ENCODE peak calls at places on chromosomes 2 and 18, in seven cellular contexts. Q is GM12865, B is tibial artery, E is cardiac fibroblast, Y is neural crest cell, P is omental fat pad, A is neural progenitor cell. U is an unnamed sample.

GRCh38 chr18:11762429-11762828 is 73.4 kb downstream of the GNAL start:
- DNase-seq in A (no peak), Q (no peak), B (no peak), P (no peak), Y (no peak), E (no peak), U (no peak)

GRCh38 chr2:197873293-197873701 is 68.9 kb downstream of the PLCL1 start:
- DNase-seq in B (no peak), Q (no peak), A (peak), E (peak), Y (no peak), P (no peak), U (no peak)

GRCh38 chr2:46488389-46488788 is 9.0 kb downstream of the TMEM247 start:
- DNase-seq in E (no peak), B (no peak), Q (no peak), P (no peak), Y (no peak), A (no peak), U (no peak)

GRCh38 chr18:34809697-34810096 is 99.6 kb downstream of the DTNA start:
- DNase-seq in A (peak), P (peak), B (peak), E (peak), Q (peak), Y (no peak), U (no peak)

GRCh38 chr2:28294451-28294850 is 98.2 kb upstream of the FOSL2 start:
- DNase-seq in P (no peak), B (no peak), Q (no peak), E (no peak), A (no peak), Y (no peak), U (no peak)

GRCh38 chr18:79540161-79540913 is 139.3 kb upstream of the CTDP1 start:
- DNase-seq in A (no peak), Y (no peak), Q (no peak), E (peak), P (no peak), B (no peak), U (peak)

GRCh38 chr2:197368412-197368811 is 57.8 kb upstream of the ANKRD44 start:
- DNase-seq in B (no peak), E (no peak), P (no peak), A (no peak), Y (no peak), Q (no peak), U (no peak)

GRCh38 chr2:182521453-182522427 is 94.9 kb upstream of the PDE1A start:
- DNase-seq in P (no peak), Q (no peak), A (no peak), Y (no peak), E (no peak), B (no peak), U (no peak)

GRCh38 chr2:88082781-88083180 is 15.2 kb downstream of the SMYD1 start:
- DNase-seq in B (no peak), Q (no peak), P (no peak), Y (no peak), E (no peak), A (no peak), U (no peak)

GRCh38 chr2:10437806-10438205 is 10.3 kb downstream of the ODC1 start:
- DNase-seq in Y (no peak), A (no peak), P (no peak), B (no peak), Q (no peak), E (no peak), U (no peak)

GRCh38 chr2:164620873-164621760 is at the start of gene GRB14:
- DNase-seq in P (no peak), Q (no peak), E (peak), B (no peak), A (peak), Y (peak), U (no peak)

GRCh38 chr2:191434072-191434471 is 188.9 kb downstream of the MYO1B start:
- DNase-seq in E (no peak), A (no peak), Q (peak), P (no peak), Y (no peak), B (no peak), U (no peak)

GRCh38 chr2:177172034-177172880 is 40.3 kb upstream of the HNRNPA3 start:
- DNase-seq in Q (no peak), A (no peak), E (peak), B (no peak), Y (no peak), P (no peak), U (no peak)

GRCh38 chr2:232315049-232315922 is 63.3 kb upstream of the ALPP start:
- DNase-seq in Y (no peak), P (no peak), E (peak), A (no peak), Q (peak), B (peak), U (no peak)

GRCh38 chr18:45839415-45840395 is 14.2 kb downstream of the SIGLEC15 start:
- DNase-seq in Y (no peak), E (peak), A (peak), B (no peak), P (no peak), Q (peak), U (no peak)

GRCh38 chr2:23532311-23533013 is 147.5 kb downstream of the KLHL29 start:
- DNase-seq in E (no peak), B (no peak), Y (no peak), Q (peak), A (no peak), P (no peak), U (no peak)

GRCh38 chr2:42895134-42895795 is 102.9 kb upstream of the HAAO start:
- DNase-seq in Y (no peak), Q (no peak), B (no peak), P (no peak), E (no peak), A (no peak), U (no peak)

GRCh38 chr2:148893906-148894305 is 18.9 kb downstream of the KIF5C start:
- DNase-seq in P (no peak), A (no peak), E (no peak), Y (no peak), B (no peak), Q (no peak), U (no peak)

GRCh38 chr2:85470850-85471800 is 52.6 kb downstream of the SH2D6 start:
- DNase-seq in E (no peak), Q (no peak), A (no peak), P (no peak), Y (no peak), B (no peak), U (no peak)

GRCh38 chr2:105325389-105325963 is 4.1 kb downstream of the TGFBRAP1 start:
- DNase-seq in E (peak), P (no peak), A (peak), Q (no peak), B (no peak), Y (no peak), U (no peak)

GRCh38 chr2:192148620-192149321 is 46.0 kb downstream of the TMEFF2 start:
- DNase-seq in Q (no peak), A (no peak), P (no peak), Y (no peak), E (peak), B (no peak), U (no peak)

DNA sequence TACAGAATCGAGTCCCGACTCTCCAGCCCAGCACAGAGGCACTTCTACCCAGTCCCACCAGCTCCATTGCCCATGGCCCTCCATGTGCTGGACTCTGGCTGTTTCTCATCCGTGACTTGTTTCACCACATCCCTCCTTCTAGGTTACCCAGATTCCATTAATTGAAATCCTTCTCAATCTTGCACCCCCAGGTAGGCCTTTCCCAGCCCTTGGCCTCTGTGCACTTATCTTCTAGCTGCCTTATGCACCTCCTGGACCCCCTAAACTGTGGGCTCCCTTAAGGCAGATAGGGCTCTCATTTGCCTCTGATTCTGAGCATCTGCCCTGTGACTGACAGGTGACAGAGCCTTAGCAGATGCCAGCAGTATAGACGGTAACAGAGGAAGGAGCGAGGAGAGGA is 9.2 kb downstream of the MYCN start:
- DNase-seq in P (no peak), E (no peak), Q (no peak), B (no peak), A (no peak), Y (no peak), U (no peak)
- TF ChIP-seq CTCF in P (no peak), E (no peak), Q (no peak), B (no peak), A (no peak), Y (no peak), U (no peak)

GRCh38 chr2:102461188-102461587 is 11.8 kb upstream of the SLC9A4 start:
- DNase-seq in Q (no peak), P (no peak), E (no peak), Y (no peak), B (no peak), A (no peak), U (no peak)

GRCh38 chr2:102455061-102455670 is 17.9 kb upstream of the SLC9A4 start:
- DNase-seq in Q (no peak), P (no peak), B (no peak), E (no peak), A (no peak), Y (no peak), U (no peak)

GRCh38 chr2:102463160-102463559 is 9.9 kb upstream of the SLC9A4 start:
- DNase-seq in Y (no peak), B (no peak), A (no peak), Q (no peak), P (no peak), E (no peak), U (peak)

DNA sequence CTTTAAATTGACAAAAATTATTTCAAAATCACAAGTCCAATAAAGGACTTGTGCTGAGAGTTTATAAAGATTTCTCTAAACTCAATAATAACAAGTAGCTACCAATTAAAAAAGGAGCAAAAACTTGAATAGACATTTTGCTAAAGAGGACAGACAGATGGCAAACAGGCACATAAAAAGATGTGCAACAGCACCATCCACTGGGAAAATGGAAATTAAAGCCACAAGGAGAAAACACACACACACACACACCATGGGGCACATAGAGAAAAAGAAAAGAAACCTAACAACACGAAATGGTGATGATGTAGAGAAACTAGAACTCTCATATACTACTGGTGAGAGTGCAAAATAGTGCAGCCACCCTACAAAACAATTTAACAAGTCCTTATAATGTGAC is 12.6 kb upstream of the SLC9A4 start:
- DNase-seq in Y (no peak), Q (no peak), B (no peak), A (no peak), P (no peak), E (peak), U (peak)
- TF ChIP-seq CTCF in Y (no peak), Q (no peak), B (no peak), A (no peak), P (no peak), E (no peak), U (no peak)

DNA sequence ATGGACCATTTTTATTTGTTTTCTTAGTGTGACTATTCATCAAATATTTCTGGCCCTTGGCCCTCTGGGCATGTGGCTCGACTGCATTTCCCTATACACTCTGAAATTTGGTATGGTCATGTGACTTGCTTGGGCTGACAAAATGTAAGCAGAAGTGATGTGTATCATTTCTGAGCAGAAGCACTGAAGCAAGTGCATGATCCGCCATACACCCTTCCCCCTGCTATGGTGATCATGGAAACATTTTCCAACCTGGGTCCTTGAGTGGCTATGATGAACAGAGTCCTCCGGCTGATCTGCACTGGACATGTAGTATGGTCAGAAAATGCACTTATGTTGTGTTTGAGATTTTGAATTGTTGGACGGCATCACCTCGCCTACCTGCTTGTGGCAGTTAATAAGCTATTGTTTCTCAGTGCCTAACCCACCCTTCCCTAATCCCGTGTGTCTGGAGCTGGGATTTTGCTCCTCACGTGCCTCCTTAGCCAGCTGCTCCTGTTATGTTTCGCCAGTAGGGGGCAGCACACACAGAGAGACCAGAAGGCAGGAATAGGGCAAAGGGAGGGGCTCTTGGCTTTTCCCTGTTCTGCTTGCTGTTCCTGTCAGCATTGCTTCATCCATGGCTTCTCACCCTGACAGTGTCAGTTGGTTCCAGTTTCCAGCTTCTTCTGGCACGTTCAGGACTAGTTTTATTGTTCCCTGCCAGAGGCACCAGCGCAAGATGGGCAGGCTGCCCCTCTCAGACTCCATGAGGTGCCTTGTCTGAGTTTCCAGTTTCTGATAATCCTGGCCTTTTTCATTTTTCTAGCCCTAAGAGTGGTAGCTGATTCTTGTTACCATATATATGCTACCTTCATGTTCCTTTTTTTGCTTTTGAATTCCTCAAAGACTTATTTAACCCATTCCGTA is 207.4 kb downstream of the ARL6IP6 start:
- DNase-seq in Q (peak), B (peak), E (peak), Y (peak), P (no peak), A (peak), U (no peak)
- TF ChIP-seq CTCF in Q (peak), B (peak), E (peak), Y (peak), P (no peak), A (peak), U (peak)

GRCh38 chr2:215866594-215866993 is 146.8 kb downstream of the MREG start:
- DNase-seq in P (no peak), B (no peak), Y (no peak), E (no peak), Q (no peak), A (no peak), U (no peak)

GRCh38 chr2:215868886-215869285 is 144.5 kb downstream of the MREG start:
- DNase-seq in Y (no peak), B (no peak), A (no peak), E (no peak), P (no peak), Q (no peak), U (no peak)

GRCh38 chr2:215870088-215870490 is 143.3 kb downstream of the MREG start:
- DNase-seq in P (no peak), A (no peak), B (peak), Q (no peak), Y (no peak), E (peak), U (no peak)

GRCh38 chr2:215874418-215874817 is 138.9 kb downstream of the MREG start:
- DNase-seq in A (no peak), P (no peak), Q (no peak), B (no peak), E (peak), Y (no peak), U (no peak)

DNA sequence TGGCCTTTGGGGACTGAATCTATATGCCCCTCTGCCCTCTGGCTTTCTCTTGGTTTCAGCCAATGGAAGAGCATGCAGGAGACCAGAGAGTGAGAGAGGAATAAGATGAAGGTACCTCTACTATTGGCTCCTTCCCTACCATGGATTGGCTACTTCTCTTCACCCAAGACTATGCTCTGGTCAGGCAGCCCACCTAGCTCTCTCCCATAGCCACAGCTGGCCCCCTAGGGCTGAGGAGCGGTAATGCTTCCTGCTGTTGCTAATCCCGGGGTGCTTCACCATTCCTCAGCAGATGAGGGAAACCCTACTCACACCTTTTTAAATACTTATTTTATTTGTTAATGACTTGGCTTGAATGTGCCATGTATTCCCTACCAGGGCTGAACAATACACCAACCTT is 142.4 kb downstream of the MREG start:
- DNase-seq in Y (peak), P (no peak), A (peak), E (no peak), Q (peak), B (no peak), U (no peak)
- TF ChIP-seq CTCF in Y (peak), P (no peak), A (peak), E (peak), Q (peak), B (no peak), U (peak)

GRCh38 chr2:139480251-139480650 is 700.1 kb upstream of the NXPH2 start:
- DNase-seq in A (peak), E (no peak), Y (no peak), P (no peak), Q (no peak), B (no peak), U (no peak)

DNA sequence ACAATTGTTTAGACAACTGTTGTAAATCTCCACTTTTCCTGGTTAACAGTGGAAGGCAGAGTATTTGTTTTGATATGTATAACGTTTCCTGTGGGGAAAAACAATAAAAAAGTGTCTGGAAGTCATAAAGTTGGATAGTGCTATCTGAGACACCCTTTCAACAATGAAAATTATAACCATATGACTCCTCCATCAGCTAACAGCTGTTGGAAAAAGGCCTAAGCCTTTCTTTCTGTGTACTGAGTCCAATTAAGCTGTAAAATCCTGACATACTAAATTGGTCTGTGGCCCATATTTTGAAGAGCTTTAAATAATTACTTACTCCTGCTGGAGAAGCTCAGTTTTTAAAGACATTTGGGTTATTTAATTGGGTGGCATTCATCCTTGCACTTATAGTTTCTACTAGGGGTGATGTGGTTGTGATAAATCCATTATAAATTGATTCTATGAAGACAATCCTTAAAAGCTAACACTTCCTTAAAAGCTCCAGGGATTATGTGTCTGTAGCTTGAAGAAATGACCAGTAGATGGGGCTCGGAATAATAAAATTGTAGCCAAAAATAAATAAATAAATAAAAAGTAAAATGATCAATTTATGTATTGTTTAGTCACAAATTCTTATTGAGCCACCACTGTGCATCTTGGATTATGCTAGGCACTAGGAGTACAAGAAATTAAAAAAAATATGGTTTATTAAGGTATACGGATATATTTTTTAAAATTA is 698.2 kb upstream of the NXPH2 start:
- DNase-seq in Y (no peak), A (no peak), Q (no peak), B (no peak), E (no peak), P (no peak), U (no peak)
- TF ChIP-seq CTCF in Y (peak), A (peak), Q (no peak), B (no peak), E (no peak), P (no peak), U (no peak)

DNA sequence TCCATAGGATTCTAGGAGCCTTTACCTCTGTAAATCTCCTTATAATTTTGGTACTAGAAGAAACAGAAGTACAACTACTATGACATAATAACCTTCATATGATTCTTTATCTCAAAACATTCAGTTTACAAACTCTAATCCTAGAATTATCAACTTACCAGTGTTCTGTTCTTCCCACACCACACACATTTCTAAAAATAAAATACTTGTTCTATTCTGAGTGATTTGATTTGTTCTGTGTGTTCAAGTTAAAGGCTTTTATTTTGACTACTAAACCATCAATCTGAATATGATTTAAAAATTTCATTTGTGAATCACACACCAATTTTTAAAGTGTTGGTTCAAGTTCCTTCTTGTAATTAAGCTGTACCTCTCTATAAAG is 16.0 kb downstream of the CYTIP start:
- DNase-seq in B (no peak), Y (no peak), A (no peak), E (no peak), Q (no peak), P (no peak), U (no peak)
- TF ChIP-seq CTCF in B (no peak), Y (no peak), A (no peak), E (no peak), Q (no peak), P (no peak), U (no peak)

GRCh38 chr2:230719340-230719739 is 6.7 kb downstream of the CAB39 start:
- DNase-seq in Q (no peak), P (no peak), A (no peak), B (no peak), Y (no peak), E (no peak), U (no peak)

GRCh38 chr2:230717595-230717994 is 5.0 kb downstream of the CAB39 start:
- DNase-seq in A (peak), P (no peak), B (no peak), E (no peak), Q (peak), Y (no peak), U (no peak)

GRCh38 chr2:230722207-230722606 is 9.6 kb downstream of the CAB39 start:
- DNase-seq in Y (no peak), B (no peak), Q (no peak), P (no peak), A (no peak), E (no peak), U (no peak)

GRCh38 chr2:230721712-230722111 is 9.1 kb downstream of the CAB39 start:
- DNase-seq in E (peak), B (no peak), A (no peak), P (no peak), Y (no peak), Q (peak), U (no peak)

DNA sequence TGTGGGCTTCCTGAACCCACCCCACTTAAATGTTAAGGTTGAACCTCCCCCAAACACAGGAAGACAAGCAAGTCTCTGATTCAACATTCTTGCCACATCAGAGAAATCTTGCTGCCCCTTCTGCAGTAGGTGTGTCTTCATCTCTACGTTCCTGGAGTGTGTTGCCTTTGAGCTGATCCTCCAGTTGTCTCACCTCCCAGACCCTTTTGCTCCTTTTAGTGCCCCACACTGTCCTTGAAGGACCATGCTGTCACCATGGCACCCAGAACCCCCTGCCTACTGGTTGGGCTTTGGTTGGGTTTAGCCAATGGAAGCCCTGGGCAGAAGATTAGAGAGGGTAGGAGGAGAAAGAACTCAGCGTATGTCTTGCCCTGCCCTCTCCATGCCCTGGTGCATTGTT is 10.7 kb downstream of the CAB39 start:
- DNase-seq in P (no peak), E (peak), B (no peak), A (no peak), Q (no peak), Y (no peak), U (no peak)
- TF ChIP-seq CTCF in P (no peak), E (no peak), B (no peak), A (no peak), Q (no peak), Y (no peak), U (no peak)